ENCODE peak calls at places on chromosomes 7 and 10, in four cellular contexts. O, K, T and B are unnamed samples.

GRCh38 chr7:140314571-140315480 is 83.5 kb downstream of the SLC37A3 start:
- DNase-seq in K (no peak), T (no peak), O (no peak), B (no peak)

GRCh38 chr10:84743483-84743882 is 415.1 kb downstream of the CCSER2 start:
- DNase-seq in K (no peak), O (no peak), T (no peak), B (no peak)

GRCh38 chr7:133355822-133356221 is 102.9 kb downstream of the EXOC4 start:
- DNase-seq in T (no peak), K (no peak), O (no peak), B (no peak)

GRCh38 chr7:66330961-66331360 is 125.8 kb downstream of the TPST1 start:
- DNase-seq in T (no peak), O (no peak), K (no peak), B (no peak)

GRCh38 chr7:141456298-141456697 is 94.9 kb upstream of the AGK start:
- DNase-seq in O (no peak), K (no peak), T (peak), B (no peak)

GRCh38 chr10:101215397-101216206 is 13.7 kb downstream of the LBX1 start:
- DNase-seq in T (no peak), K (no peak), O (no peak), B (peak)

GRCh38 chr10:104260775-104261115 is 6.1 kb downstream of the GSTO1 start:
- DNase-seq in K (no peak), O (no peak), T (peak), B (no peak)

GRCh38 chr7:1274876-1275684 is 42.4 kb downstream of the UNCX start:
- DNase-seq in T (no peak), O (no peak), K (no peak), B (no peak)

GRCh38 chr7:55078465-55079372 is 59.9 kb downstream of the EGFR start:
- DNase-seq in T (no peak), K (no peak), O (peak), B (peak)

GRCh38 chr10:132310701-132311337 is 3.1 kb upstream of the STK32C start:
- DNase-seq in O (no peak), T (no peak), K (no peak), B (no peak)

GRCh38 chr10:73653701-73654100 is 2.1 kb downstream of the SYNPO2L start:
- DNase-seq in O (peak), K (no peak), T (no peak), B (no peak)

GRCh38 chr7:50855526-50855925 is 72.8 kb upstream of the GRB10 start:
- DNase-seq in K (no peak), O (no peak), T (no peak), B (no peak)

GRCh38 chr7:50190772-50191171 is 97.7 kb upstream of the ZPBP start:
- DNase-seq in O (no peak), K (no peak), T (no peak), B (no peak)

GRCh38 chr10:109018892-109019507 is 904.3 kb downstream of the XPNPEP1 start:
- DNase-seq in T (no peak), O (no peak), K (no peak), B (no peak)

GRCh38 chr10:87651801-87652200 is 7.9 kb upstream of the PAPSS2 start:
- DNase-seq in K (no peak), O (no peak), T (no peak), B (no peak)

GRCh38 chr7:113928113-113928512 is 9.3 kb upstream of the PPP1R3A start:
- DNase-seq in K (no peak), O (no peak), T (no peak), B (no peak)

GRCh38 chr10:109773818-109774440 is 149.4 kb downstream of the XPNPEP1 start:
- DNase-seq in T (peak), K (no peak), O (no peak), B (no peak)

GRCh38 chr10:43203491-43204393 is 63.1 kb downstream of the RASGEF1A start:
- DNase-seq in T (peak), O (no peak), K (peak), B (peak)

GRCh38 chr10:72729528-72729927 is 37.6 kb downstream of the MCU start:
- DNase-seq in T (no peak), O (peak), K (no peak), B (no peak)

GRCh38 chr7:28984219-28984618 is 26.1 kb upstream of the TRIL start:
- DNase-seq in K (no peak), T (no peak), O (no peak), B (no peak)

GRCh38 chr7:31853380-31853779 is 166.4 kb downstream of the PPP1R17 start:
- DNase-seq in T (no peak), O (no peak), K (no peak), B (no peak)

GRCh38 chr7:37920619-37921339 is at the start of gene EPDR1:
- DNase-seq in K (no peak), O (peak), T (no peak), B (peak)
- TF ChIP-seq CTCF in K (no peak), O (no peak), T (no peak), B (no peak)

GRCh38 chr10:26890956-26891355 is 30.2 kb upstream of the ABI1 start:
- DNase-seq in O (peak), K (no peak), T (peak), B (peak)
- TF ChIP-seq CTCF in O (peak), K (no peak), T (peak), B (peak)

DNA sequence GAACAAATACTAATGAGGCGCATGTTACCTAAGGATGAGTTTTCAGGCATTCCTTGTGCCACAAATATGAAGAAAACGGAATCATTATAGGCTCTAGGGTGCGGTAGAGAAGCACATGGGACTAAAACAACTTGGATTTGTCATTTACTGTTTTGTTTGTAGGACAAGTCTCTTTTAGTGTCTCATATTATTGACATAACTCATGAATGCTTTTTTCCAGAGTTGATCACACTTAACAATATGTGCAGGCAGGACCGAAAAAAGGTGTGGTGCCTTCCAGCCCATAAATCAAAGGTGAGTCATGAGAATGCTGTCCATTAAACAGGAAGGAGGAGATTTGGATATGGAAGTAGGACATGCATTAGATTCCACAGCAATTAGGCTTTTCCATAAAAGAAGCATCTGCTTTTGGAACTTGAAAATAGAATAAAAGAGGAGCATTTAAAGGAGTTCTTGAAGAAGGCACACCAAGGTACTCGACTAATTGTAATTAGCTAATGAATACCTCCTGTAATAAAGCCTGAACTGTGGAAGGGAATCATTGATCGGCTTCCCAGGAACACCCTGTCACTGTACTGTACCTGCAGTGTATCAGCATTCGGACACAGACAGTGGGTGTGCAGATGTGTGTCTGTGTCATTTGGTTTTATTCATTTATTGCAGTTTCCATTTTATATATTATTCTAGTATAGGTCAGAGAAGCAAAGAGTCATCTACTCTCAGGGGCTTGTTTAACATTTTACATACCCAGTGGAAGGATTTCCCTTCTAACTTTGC is 119.7 kb upstream of the KLF14 start:
- DNase-seq in K (no peak), T (peak), O (no peak), B (no peak)
- TF ChIP-seq CTCF in K (no peak), T (no peak), O (no peak), B (no peak)

DNA sequence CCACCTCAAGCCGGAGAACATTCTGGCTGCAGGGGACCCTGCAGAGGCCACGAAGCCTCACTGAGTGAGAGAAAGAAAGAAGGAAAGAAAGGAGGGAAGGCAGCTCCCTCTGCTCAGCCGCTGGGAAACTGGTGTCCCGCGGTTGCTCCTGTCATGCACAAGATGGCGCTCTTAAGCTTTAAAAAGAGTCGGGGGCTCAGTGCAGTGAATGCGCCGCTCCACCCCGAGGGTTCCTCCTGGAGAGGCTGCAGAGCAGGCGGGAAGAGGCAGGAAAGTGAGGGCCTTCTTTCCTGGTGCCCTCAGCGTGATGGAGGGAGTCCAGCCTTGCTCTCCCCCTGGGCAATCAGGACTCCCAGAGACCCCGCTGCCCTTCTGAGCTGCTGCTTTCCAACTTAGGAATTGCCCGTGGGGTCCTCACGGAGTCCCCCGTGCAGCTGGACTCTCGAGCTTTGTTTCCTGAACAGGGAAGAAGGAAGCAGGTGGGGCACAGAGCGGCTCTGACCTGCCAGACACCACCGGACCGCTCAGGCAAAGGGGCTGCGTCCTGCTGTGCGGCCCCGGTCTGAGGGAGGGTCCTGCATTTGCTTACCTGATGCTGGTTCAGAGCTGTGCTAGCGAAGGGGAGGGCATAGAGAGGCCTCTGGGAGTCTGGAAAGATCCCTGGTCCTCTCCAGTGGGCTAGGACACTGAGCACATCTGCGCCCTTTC is 141.9 kb upstream of the MKI67 start:
- DNase-seq in O (peak), K (no peak), T (peak), B (peak)
- TF ChIP-seq CTCF in O (peak), K (no peak), T (peak), B (peak)

DNA sequence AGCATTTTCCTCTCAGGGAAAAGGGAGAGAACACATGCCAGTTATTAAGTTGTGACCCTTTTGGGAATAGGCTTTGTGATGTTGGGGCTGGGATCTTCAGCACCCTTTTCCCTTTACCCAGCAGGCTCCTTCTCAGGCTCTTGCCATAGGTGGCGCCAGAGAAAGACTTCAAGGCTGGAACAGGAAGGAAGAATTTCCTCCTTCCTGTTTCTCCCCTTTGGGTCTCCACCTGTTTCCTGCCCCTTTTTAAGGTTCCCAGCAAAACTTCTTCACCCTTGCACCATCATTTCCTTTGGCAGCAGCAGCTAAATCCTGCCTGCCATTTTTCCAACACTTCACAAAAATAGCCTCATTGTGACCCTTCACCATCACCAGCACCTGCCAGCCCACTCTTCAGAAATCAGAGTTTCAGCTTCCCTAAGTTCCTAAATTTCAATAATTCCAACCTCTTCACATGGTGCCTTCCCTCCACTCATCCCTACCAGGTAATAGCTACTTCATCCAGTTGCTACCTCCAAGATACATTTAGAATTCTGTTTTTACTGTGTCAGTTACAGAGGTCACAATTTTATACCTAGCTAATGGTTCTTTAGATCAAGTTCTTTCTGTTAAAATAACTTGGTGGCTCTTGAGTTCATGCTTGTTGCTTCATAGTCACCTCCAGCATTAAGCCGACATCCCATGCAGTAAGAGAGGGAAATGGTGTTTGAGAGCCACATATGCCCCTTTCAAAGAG is 22.4 kb upstream of the FOXK1 start:
- DNase-seq in T (no peak), O (peak), K (no peak), B (no peak)
- TF ChIP-seq CTCF in T (no peak), O (peak), K (no peak), B (no peak)

DNA sequence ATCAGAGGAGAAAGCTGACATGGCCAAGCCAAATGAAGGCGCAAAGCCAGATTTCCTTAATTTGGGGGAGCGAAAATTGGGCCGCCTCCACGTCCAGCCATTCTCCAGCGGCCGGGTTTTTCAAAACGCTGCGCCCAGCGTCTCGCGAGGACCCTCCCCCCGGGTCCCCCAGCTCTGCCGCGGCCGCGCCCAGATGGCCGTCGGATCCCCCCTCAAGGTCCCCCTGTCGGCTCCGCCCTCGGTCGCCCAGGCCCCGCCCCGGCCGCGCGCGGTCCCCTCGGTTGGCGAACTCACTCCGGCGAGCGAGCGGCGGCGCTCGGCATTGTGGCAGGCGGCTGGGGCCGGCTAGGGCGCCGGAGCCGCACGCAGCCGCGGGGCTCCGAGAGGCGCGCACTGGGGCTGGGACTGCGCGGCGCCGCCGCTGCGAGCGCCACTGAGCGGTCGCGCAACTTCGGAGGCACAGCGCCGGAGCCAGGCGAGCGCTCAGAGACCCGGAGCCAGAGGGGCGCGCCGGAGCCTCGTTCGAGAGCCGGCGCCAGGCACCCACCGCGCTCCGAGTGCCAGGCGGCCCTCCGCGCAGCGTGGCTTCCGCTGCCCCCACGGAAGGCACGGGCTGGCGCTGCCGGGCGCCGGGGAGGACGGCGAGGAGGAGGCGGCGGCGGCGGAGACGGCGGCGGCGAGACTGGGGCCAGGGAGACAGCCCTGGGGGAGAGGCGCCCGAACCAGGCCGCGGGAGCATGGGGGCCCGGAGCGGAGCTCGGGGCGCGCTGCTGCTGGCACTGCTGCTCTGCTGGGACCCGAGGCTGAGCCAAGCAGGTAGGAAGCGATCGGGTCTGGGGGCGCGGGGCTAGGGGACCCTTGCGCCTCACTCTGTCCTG is at the start of gene UNC5B:
- DNase-seq in O (peak), T (peak), K (no peak), B (peak)
- TF ChIP-seq CTCF in O (no peak), T (peak), K (no peak), B (no peak)

DNA sequence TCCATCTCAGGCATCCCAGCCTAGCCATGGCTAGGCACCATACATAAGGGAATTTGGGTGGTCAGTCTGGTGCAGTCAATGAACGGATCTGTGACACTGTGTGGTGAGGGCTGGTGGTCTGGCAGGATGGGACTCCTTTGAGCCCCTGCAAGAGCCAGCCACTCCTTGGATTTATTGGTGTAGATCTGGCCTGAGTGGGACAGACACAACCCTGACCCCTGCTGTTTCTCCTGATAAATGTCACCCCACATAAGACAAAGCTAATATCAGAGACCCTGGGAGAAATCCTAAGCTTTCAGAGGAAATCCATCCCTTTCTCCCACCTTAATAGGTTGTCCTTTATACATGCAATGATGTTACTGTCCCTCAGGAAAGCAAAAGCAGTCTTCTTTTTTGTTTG is 2.3 kb downstream of the FBXO24 start:
- DNase-seq in O (no peak), K (no peak), T (no peak), B (no peak)
- TF ChIP-seq CTCF in O (peak), K (no peak), T (no peak), B (no peak)

GRCh38 chr10:91762878-91763277 is 35.3 kb upstream of the TNKS2 start:
- DNase-seq in K (no peak), O (no peak), T (no peak), B (no peak)

GRCh38 chr10:91772461-91772860 is 25.8 kb upstream of the TNKS2 start:
- DNase-seq in K (no peak), T (no peak), O (no peak), B (no peak)

GRCh38 chr10:91772869-91773268 is 25.4 kb upstream of the TNKS2 start:
- DNase-seq in T (no peak), K (no peak), O (no peak), B (no peak)

GRCh38 chr10:91766676-91767075 is 31.6 kb upstream of the TNKS2 start:
- DNase-seq in K (no peak), T (no peak), O (no peak), B (no peak)

GRCh38 chr10:91768123-91768522 is 30.1 kb upstream of the TNKS2 start:
- DNase-seq in O (no peak), K (no peak), T (no peak), B (no peak)
- TF ChIP-seq CTCF in O (no peak), K (no peak), T (no peak), B (no peak)

GRCh38 chr10:49649294-49649693 is 30.2 kb upstream of the C10orf53 start:
- DNase-seq in T (no peak), K (no peak), O (peak), B (peak)
- TF ChIP-seq CTCF in T (no peak), K (no peak), O (no peak), B (no peak)